ENCODE peak calls at places on chromosomes 12 and 14, in ten cellular contexts. One of them, this sample, is unnamed.
A peak's percentile ranks its signal among the peaks of the same experiment; 100 is the strongest.

GRCh38 chr12:3304436-3305135 is 186.4 kb upstream of the PRMT8 start:
- DNase-seq in stimulated activated CD4-positive, alpha-beta T cell treated with anti-CD3 and anti-CD28 coated beads, Interleukin-15, amount 100 ng/mL, for 1 hour: no peak
- DNase-seq in astrocyte of the cerebellum: peak; percentile 43
- DNase-seq in central memory CD4-positive, alpha-beta T cell: no peak
- DNase-seq in endothelial cell of umbilical vein: peak; percentile 84
- DNase-seq in posterior cingulate gyrus: no peak
- DNase-seq in GM04503: no peak
- DNase-seq in NAMALWA: no peak
- DNase-seq in HuH-7.5: no peak
- DNase-seq in WTC11: no peak
- DNase-seq in this sample: peak; percentile 30

GRCh38 chr12:27366621-27367020 is 34.0 kb downstream of the BMAL2 start:
- DNase-seq in stimulated activated CD4-positive, alpha-beta T cell treated with anti-CD3 and anti-CD28 coated beads, Interleukin-15, amount 100 ng/mL, for 1 hour: no peak
- DNase-seq in astrocyte of the cerebellum: no peak
- DNase-seq in WTC11: no peak
- DNase-seq in posterior cingulate gyrus: no peak
- DNase-seq in central memory CD4-positive, alpha-beta T cell: no peak
- DNase-seq in HuH-7.5: no peak
- DNase-seq in NAMALWA: no peak
- DNase-seq in GM04503: no peak
- DNase-seq in endothelial cell of umbilical vein: peak; percentile 58
- DNase-seq in this sample: no peak

GRCh38 chr12:120939523-120939922 is 35.4 kb upstream of the SPPL3 start:
- DNase-seq in WTC11: no peak
- DNase-seq in HuH-7.5: no peak
- DNase-seq in posterior cingulate gyrus: no peak
- DNase-seq in endothelial cell of umbilical vein: no peak
- DNase-seq in GM04503: no peak
- DNase-seq in central memory CD4-positive, alpha-beta T cell: no peak
- DNase-seq in astrocyte of the cerebellum: no peak
- DNase-seq in NAMALWA: no peak
- DNase-seq in stimulated activated CD4-positive, alpha-beta T cell treated with anti-CD3 and anti-CD28 coated beads, Interleukin-15, amount 100 ng/mL, for 1 hour: no peak
- DNase-seq in this sample: no peak

GRCh38 chr12:2284857-2285256 is 232.1 kb downstream of the CACNA1C start:
- DNase-seq in NAMALWA: peak; percentile 87
- DNase-seq in astrocyte of the cerebellum: peak; percentile 70
- DNase-seq in WTC11: peak; percentile 89
- DNase-seq in central memory CD4-positive, alpha-beta T cell: no peak
- DNase-seq in HuH-7.5: peak; percentile 70
- DNase-seq in stimulated activated CD4-positive, alpha-beta T cell treated with anti-CD3 and anti-CD28 coated beads, Interleukin-15, amount 100 ng/mL, for 1 hour: no peak
- DNase-seq in posterior cingulate gyrus: peak; percentile 85
- DNase-seq in endothelial cell of umbilical vein: peak; percentile 31
- DNase-seq in GM04503: peak; percentile 44
- DNase-seq in this sample: no peak

GRCh38 chr12:30286345-30286926 is 409.2 kb downstream of the IPO8 start:
- DNase-seq in stimulated activated CD4-positive, alpha-beta T cell treated with anti-CD3 and anti-CD28 coated beads, Interleukin-15, amount 100 ng/mL, for 1 hour: no peak
- DNase-seq in central memory CD4-positive, alpha-beta T cell: no peak
- DNase-seq in NAMALWA: peak; percentile 49
- DNase-seq in posterior cingulate gyrus: no peak
- DNase-seq in endothelial cell of umbilical vein: peak; percentile 64
- DNase-seq in GM04503: no peak
- DNase-seq in HuH-7.5: no peak
- DNase-seq in astrocyte of the cerebellum: peak; percentile 43
- DNase-seq in WTC11: no peak
- DNase-seq in this sample: no peak

GRCh38 chr12:56216461-56216860 is 5.3 kb downstream of the RNF41 start:
- DNase-seq in HuH-7.5: no peak
- DNase-seq in GM04503: no peak
- DNase-seq in stimulated activated CD4-positive, alpha-beta T cell treated with anti-CD3 and anti-CD28 coated beads, Interleukin-15, amount 100 ng/mL, for 1 hour: no peak
- DNase-seq in central memory CD4-positive, alpha-beta T cell: no peak
- DNase-seq in astrocyte of the cerebellum: no peak
- DNase-seq in WTC11: no peak
- DNase-seq in endothelial cell of umbilical vein: no peak
- DNase-seq in NAMALWA: no peak
- DNase-seq in posterior cingulate gyrus: peak; percentile 25
- DNase-seq in this sample: no peak

GRCh38 chr14:34081126-34081575 is 130.3 kb upstream of the EGLN3 start:
- DNase-seq in HuH-7.5: no peak
- DNase-seq in astrocyte of the cerebellum: peak; percentile 49
- DNase-seq in posterior cingulate gyrus: no peak
- DNase-seq in WTC11: no peak
- DNase-seq in endothelial cell of umbilical vein: no peak
- DNase-seq in NAMALWA: no peak
- DNase-seq in central memory CD4-positive, alpha-beta T cell: no peak
- DNase-seq in stimulated activated CD4-positive, alpha-beta T cell treated with anti-CD3 and anti-CD28 coated beads, Interleukin-15, amount 100 ng/mL, for 1 hour: no peak
- DNase-seq in GM04503: no peak
- DNase-seq in this sample: no peak

GRCh38 chr12:77727442-77728001 is 103.2 kb upstream of the NAV3 start:
- DNase-seq in stimulated activated CD4-positive, alpha-beta T cell treated with anti-CD3 and anti-CD28 coated beads, Interleukin-15, amount 100 ng/mL, for 1 hour: no peak
- DNase-seq in WTC11: no peak
- DNase-seq in astrocyte of the cerebellum: no peak
- DNase-seq in NAMALWA: no peak
- DNase-seq in GM04503: no peak
- DNase-seq in HuH-7.5: no peak
- DNase-seq in central memory CD4-positive, alpha-beta T cell: no peak
- DNase-seq in posterior cingulate gyrus: no peak
- DNase-seq in endothelial cell of umbilical vein: no peak
- DNase-seq in this sample: no peak